ENCODE peak calls at places on chromosomes 2 and 18, in nine cellular contexts. D is iris pigment epithelial cell; E is NCI-H1417; R is aorta; T is lung; I is mucosa of gallbladder; N is tibial artery; B is GM03348; V is central memory CD4-positive, alpha-beta T cell. K is an unnamed sample.
A peak's percentile ranks its signal among the peaks of the same experiment; 100 is the strongest.

GRCh38 chr18:6982398-6982797 is 135.2 kb downstream of the LAMA1 start:
- DNase-seq in D (no peak), E (no peak), R (no peak), T (no peak), I (no peak), N (no peak), B (no peak), V (no peak), K (no peak)

GRCh38 chr2:97957432-97958183 is 38.1 kb downstream of the TMEM131 start:
- DNase-seq in D (peak; percentile 14), E (no peak), R (no peak), T (no peak), I (no peak), N (no peak), B (no peak), V (no peak), K (no peak)

GRCh38 chr18:49521251-49521650 is 34.2 kb upstream of the C18orf32 start:
- DNase-seq in D (no peak), E (no peak), R (no peak), T (no peak), I (no peak), N (no peak), B (no peak), V (no peak), K (peak; percentile 27)

GRCh38 chr2:234165421-234165820 is 114.9 kb downstream of the SPP2 start:
- DNase-seq in D (peak; percentile 92), E (no peak), R (no peak), T (no peak), I (no peak), N (no peak), B (peak; percentile 60), V (no peak), K (no peak)

GRCh38 chr2:198657520-198658121 is 800.1 kb downstream of the SATB2 start:
- DNase-seq in D (peak; percentile 9), E (peak; percentile 9), R (peak; percentile 46), T (no peak), I (no peak), N (no peak), B (peak; percentile 20), V (no peak), K (peak; percentile 44)

GRCh38 chr18:45565280-45565970 is 49.9 kb upstream of the SLC14A2 start:
- DNase-seq in D (no peak), E (no peak), R (no peak), T (no peak), I (no peak), N (no peak), B (no peak), V (no peak), K (no peak)

GRCh38 chr2:128408349-128409305 is 90.0 kb upstream of the HS6ST1 start:
- DNase-seq in D (peak; percentile 81), E (no peak), R (no peak), T (peak; percentile 26), I (peak; percentile 10), N (no peak), B (peak; percentile 90), V (no peak), K (peak; percentile 53)

GRCh38 chr2:150487537-150488429 is at the start of gene RND3:
- DNase-seq in D (peak; percentile 99), E (peak; percentile 91), R (peak; percentile 97), T (peak; percentile 96), I (peak; percentile 97), N (peak; percentile 99), B (peak; percentile 92), V (no peak), K (peak; percentile 99)

GRCh38 chr2:7014201-7014640 is 97.0 kb downstream of the RNF144A start:
- DNase-seq in D (peak; percentile 87), E (no peak), R (no peak), T (no peak), I (no peak), N (no peak), B (peak; percentile 31), V (peak; percentile 31), K (peak; percentile 39)

GRCh38 chr2:125885340-125885739 is 770.6 kb upstream of the GYPC start:
- DNase-seq in D (no peak), E (no peak), R (no peak), T (no peak), I (no peak), N (no peak), B (no peak), V (no peak), K (no peak)

GRCh38 chr2:45102141-45102540 is 92.9 kb upstream of the SIX2 start:
- DNase-seq in D (no peak), E (no peak), R (no peak), T (no peak), I (no peak), N (no peak), B (no peak), V (no peak), K (peak; percentile 59)

GRCh38 chr18:29184654-29185053 is 1007.7 kb upstream of the CDH2 start:
- DNase-seq in D (peak; percentile 63), E (no peak), R (no peak), T (no peak), I (no peak), N (no peak), B (no peak), V (no peak), K (peak; percentile 75)

GRCh38 chr18:13165636-13166423 is 52.7 kb upstream of the LDLRAD4 start:
- DNase-seq in D (no peak), E (peak; percentile 5), R (no peak), T (no peak), I (no peak), N (no peak), B (no peak), V (no peak), K (no peak)

GRCh38 chr2:54660752-54661151 is 62.7 kb upstream of the EML6 start:
- DNase-seq in D (no peak), E (no peak), R (no peak), T (no peak), I (no peak), N (no peak), B (no peak), V (no peak), K (no peak)

GRCh38 chr18:702957-703659 is 9.3 kb downstream of the ENOSF1 start:
- DNase-seq in D (peak; percentile 94), E (no peak), R (no peak), T (no peak), I (no peak), N (no peak), B (peak; percentile 78), V (no peak), K (peak; percentile 92)

GRCh38 chr18:54607213-54607934 is 16.3 kb downstream of the DYNAP start:
- DNase-seq in D (peak; percentile 37), E (peak; percentile 77), R (no peak), T (no peak), I (peak; percentile 59), N (no peak), B (no peak), V (no peak), K (peak; percentile 87)

GRCh38 chr2:109123586-109124201 is 5.3 kb upstream of the SH3RF3 start:
- DNase-seq in D (no peak), E (no peak), R (no peak), T (no peak), I (no peak), N (no peak), B (no peak), V (no peak), K (no peak)

GRCh38 chr2:102059151-102059550 is 67.4 kb downstream of the IL1R2 start:
- DNase-seq in D (no peak), E (no peak), R (no peak), T (no peak), I (no peak), N (no peak), B (peak; percentile 41), V (no peak), K (no peak)

GRCh38 chr2:18662689-18663088 is 73.3 kb upstream of the NT5C1B start:
- DNase-seq in D (no peak), E (no peak), R (no peak), T (no peak), I (no peak), N (no peak), B (no peak), V (no peak), K (peak; percentile 61)

GRCh38 chr18:46243095-46243494 is 138.9 kb downstream of the HAUS1 start:
- DNase-seq in D (no peak), E (no peak), R (no peak), T (no peak), I (no peak), N (no peak), B (no peak), V (no peak), K (no peak)